ENCODE peak calls at places on chromosomes 6 and 20, in five cellular contexts. One of them, this sample, is unnamed.

GRCh38 chr6:134207431-134207830 is 110.5 kb downstream of the SGK1 start:
- DNase-seq in substantia nigra: no peak
- DNase-seq in effector CD8-positive, alpha-beta T cell: no peak
- DNase-seq in stimulated activated CD4-positive, alpha-beta T cell treated with anti-CD3 and anti-CD28 coated beads, Interleukin-1b, Interleukin-23, amount 100 ng/mL, for 24 hours: no peak
- DNase-seq in fibroblast of lung: no peak
- DNase-seq in this sample: no peak

GRCh38 chr6:168096271-168096764 is 17.3 kb upstream of the FRMD1 start:
- DNase-seq in substantia nigra: no peak
- DNase-seq in effector CD8-positive, alpha-beta T cell: no peak
- DNase-seq in stimulated activated CD4-positive, alpha-beta T cell treated with anti-CD3 and anti-CD28 coated beads, Interleukin-1b, Interleukin-23, amount 100 ng/mL, for 24 hours: no peak
- DNase-seq in fibroblast of lung: no peak
- DNase-seq in this sample: no peak

GRCh38 chr20:38159539-38159938 is 5.5 kb downstream of the TGM2 start:
- DNase-seq in substantia nigra: no peak
- DNase-seq in effector CD8-positive, alpha-beta T cell: no peak
- DNase-seq in stimulated activated CD4-positive, alpha-beta T cell treated with anti-CD3 and anti-CD28 coated beads, Interleukin-1b, Interleukin-23, amount 100 ng/mL, for 24 hours: no peak
- DNase-seq in fibroblast of lung: no peak
- DNase-seq in this sample: no peak

GRCh38 chr6:104771258-104771832 is 88.4 kb downstream of the HACE1 start:
- DNase-seq in substantia nigra: no peak
- DNase-seq in effector CD8-positive, alpha-beta T cell: no peak
- DNase-seq in stimulated activated CD4-positive, alpha-beta T cell treated with anti-CD3 and anti-CD28 coated beads, Interleukin-1b, Interleukin-23, amount 100 ng/mL, for 24 hours: no peak
- DNase-seq in fibroblast of lung: peak
- DNase-seq in this sample: no peak

GRCh38 chr6:29926795-29927427 is 15.4 kb upstream of the HLA-A start:
- DNase-seq in substantia nigra: peak
- DNase-seq in effector CD8-positive, alpha-beta T cell: peak
- DNase-seq in stimulated activated CD4-positive, alpha-beta T cell treated with anti-CD3 and anti-CD28 coated beads, Interleukin-1b, Interleukin-23, amount 100 ng/mL, for 24 hours: peak
- DNase-seq in fibroblast of lung: peak
- DNase-seq in this sample: peak

GRCh38 chr6:53530346-53530745 is 14.6 kb downstream of the GCLC start:
- DNase-seq in substantia nigra: no peak
- DNase-seq in effector CD8-positive, alpha-beta T cell: no peak
- DNase-seq in stimulated activated CD4-positive, alpha-beta T cell treated with anti-CD3 and anti-CD28 coated beads, Interleukin-1b, Interleukin-23, amount 100 ng/mL, for 24 hours: no peak
- DNase-seq in fibroblast of lung: peak
- DNase-seq in this sample: peak

GRCh38 chr20:44431502-44432234 is 44.0 kb upstream of the TTPAL start:
- DNase-seq in substantia nigra: no peak
- DNase-seq in effector CD8-positive, alpha-beta T cell: no peak
- DNase-seq in stimulated activated CD4-positive, alpha-beta T cell treated with anti-CD3 and anti-CD28 coated beads, Interleukin-1b, Interleukin-23, amount 100 ng/mL, for 24 hours: no peak
- DNase-seq in fibroblast of lung: peak
- DNase-seq in this sample: no peak

GRCh38 chr6:67212584-67212983 is 1422.5 kb upstream of the ADGRB3 start:
- DNase-seq in substantia nigra: no peak
- DNase-seq in effector CD8-positive, alpha-beta T cell: no peak
- DNase-seq in stimulated activated CD4-positive, alpha-beta T cell treated with anti-CD3 and anti-CD28 coated beads, Interleukin-1b, Interleukin-23, amount 100 ng/mL, for 24 hours: no peak
- DNase-seq in fibroblast of lung: no peak
- DNase-seq in this sample: no peak

GRCh38 chr6:54929245-54929909 is 82.8 kb downstream of the FAM83B start:
- DNase-seq in substantia nigra: no peak
- DNase-seq in effector CD8-positive, alpha-beta T cell: no peak
- DNase-seq in stimulated activated CD4-positive, alpha-beta T cell treated with anti-CD3 and anti-CD28 coated beads, Interleukin-1b, Interleukin-23, amount 100 ng/mL, for 24 hours: no peak
- DNase-seq in fibroblast of lung: no peak
- DNase-seq in this sample: no peak

GRCh38 chr20:49657118-49657901 is 56.4 kb downstream of the B4GALT5 start:
- DNase-seq in substantia nigra: no peak
- DNase-seq in effector CD8-positive, alpha-beta T cell: no peak
- DNase-seq in stimulated activated CD4-positive, alpha-beta T cell treated with anti-CD3 and anti-CD28 coated beads, Interleukin-1b, Interleukin-23, amount 100 ng/mL, for 24 hours: no peak
- DNase-seq in fibroblast of lung: peak
- DNase-seq in this sample: no peak